ENCODE peak calls at places on chromosomes 2 and 18, in nine cellular contexts. L is substantia nigra, C is DMS153, Q is amniotic stem cell, U is globus pallidus, I is GM04504, D is NCI-H2081, E is T-helper 22 cell, S is AG08396. G is an unnamed sample.

GRCh38 chr2:175207741-175208438 is 26.4 kb upstream of the ATP5MC3 start:
- DNase-seq in U (no peak), E (no peak), Q (no peak), I (no peak), D (peak; percentile 98), S (no peak), C (peak; percentile 76), L (no peak), G (peak; percentile 96)

GRCh38 chr2:227479865-227480475 is 8.0 kb downstream of the AGFG1 start:
- DNase-seq in Q (no peak), E (no peak), C (no peak), S (peak; percentile 28), I (no peak), D (no peak), U (peak; percentile 41), L (no peak), G (peak; percentile 25)

GRCh38 chr2:177588671-177589070 is 196.1 kb downstream of the AGPS start:
- DNase-seq in C (no peak), S (no peak), U (no peak), E (no peak), Q (no peak), D (no peak), L (no peak), I (no peak), G (no peak)

GRCh38 chr2:74502720-74503505 is 3.5 kb upstream of the LBX2 start:
- DNase-seq in I (peak; percentile 59), D (peak; percentile 65), L (no peak), E (no peak), C (no peak), S (peak; percentile 90), U (no peak), Q (peak; percentile 41), G (no peak)

GRCh38 chr2:189880429-189880828 is 96.2 kb downstream of the PMS1 start:
- DNase-seq in E (no peak), L (no peak), C (no peak), D (no peak), I (no peak), S (no peak), Q (no peak), U (no peak), G (no peak)

GRCh38 chr18:10449396-10449795 is 5.0 kb upstream of the APCDD1 start:
- DNase-seq in D (no peak), C (no peak), U (no peak), Q (no peak), E (no peak), I (no peak), L (no peak), S (no peak), G (no peak)

GRCh38 chr2:24209389-24210105 is 34.7 kb downstream of the FAM228A start:
- DNase-seq in D (peak; percentile 81), U (no peak), I (no peak), C (no peak), E (no peak), Q (no peak), S (no peak), L (no peak), G (no peak)

GRCh38 chr2:201149064-201149820 is 33.3 kb downstream of the CFLAR start:
- DNase-seq in U (no peak), S (peak; percentile 78), Q (peak; percentile 43), E (no peak), L (no peak), I (peak; percentile 68), D (no peak), C (no peak), G (no peak)

GRCh38 chr2:241271641-241272297 is 43.7 kb downstream of the HDLBP start:
- DNase-seq in C (no peak), U (peak; percentile 76), D (peak; percentile 17), L (peak; percentile 68), I (peak; percentile 72), Q (peak; percentile 78), S (peak; percentile 87), E (peak; percentile 32), G (peak; percentile 75)

GRCh38 chr2:223469270-223470057 is 132.7 kb downstream of the SCG2 start:
- DNase-seq in C (peak; percentile 26), I (peak; percentile 77), U (no peak), E (no peak), D (no peak), L (no peak), Q (no peak), S (peak; percentile 63), G (no peak)

GRCh38 chr2:145460151-145460550 is 940.2 kb upstream of the ZEB2 start:
- DNase-seq in D (no peak), E (no peak), C (no peak), L (no peak), U (no peak), Q (no peak), I (no peak), S (no peak), G (no peak)

GRCh38 chr2:70627499-70627898 is 73.9 kb upstream of the TGFA start:
- DNase-seq in I (no peak), Q (no peak), L (no peak), C (peak; percentile 67), U (no peak), S (no peak), E (no peak), D (peak; percentile 2), G (no peak)

GRCh38 chr18:76687271-76688006 is 134.9 kb upstream of the ZNF236 start:
- DNase-seq in I (no peak), L (no peak), E (no peak), D (peak; percentile 50), C (peak; percentile 38), U (no peak), Q (no peak), S (no peak), G (no peak)

GRCh38 chr2:25966531-25967265 is 15.6 kb downstream of the KIF3C start:
- DNase-seq in S (no peak), D (no peak), Q (no peak), I (no peak), C (no peak), E (no peak), L (no peak), U (no peak), G (peak; percentile 88)

GRCh38 chr2:20633794-20634259 is 17.1 kb downstream of the HS1BP3 start:
- DNase-seq in Q (no peak), U (no peak), D (peak; percentile 87), S (no peak), I (no peak), C (peak; percentile 65), E (no peak), L (no peak), G (no peak)

GRCh38 chr2:105375001-105375561 is 23.8 kb downstream of the FHL2 start:
- DNase-seq in E (no peak), L (no peak), U (no peak), Q (no peak), D (no peak), S (peak; percentile 33), I (no peak), C (no peak), G (no peak)

GRCh38 chr2:428591-428990 is 140.7 kb upstream of the ALKAL2 start:
- DNase-seq in D (no peak), E (no peak), Q (no peak), U (no peak), I (no peak), C (no peak), S (no peak), L (no peak), G (no peak)

GRCh38 chr2:159615187-159615935 is 987 bp downstream of the BAZ2B start:
- DNase-seq in E (peak; percentile 4), U (peak; percentile 90), Q (peak; percentile 77), L (peak; percentile 84), C (peak; percentile 83), D (peak; percentile 94), S (peak; percentile 83), I (peak; percentile 82), G (peak; percentile 89)

GRCh38 chr2:128456281-128456680 is 137.6 kb upstream of the HS6ST1 start:
- DNase-seq in E (no peak), C (no peak), S (no peak), L (no peak), Q (no peak), D (no peak), U (no peak), I (no peak), G (no peak)

GRCh38 chr2:196278491-196278911 is 107.1 kb upstream of the STK17B start:
- DNase-seq in E (peak; percentile 25), D (no peak), C (no peak), Q (peak; percentile 80), S (no peak), L (no peak), I (no peak), U (no peak), G (no peak)

GRCh38 chr18:77478619-77479018 is 229.0 kb downstream of the GALR1 start:
- DNase-seq in L (no peak), I (no peak), D (peak; percentile 80), C (no peak), U (peak; percentile 33), Q (no peak), E (no peak), S (no peak), G (no peak)

GRCh38 chr2:191152841-191153240 is 2.0 kb upstream of the STAT4 start:
- DNase-seq in Q (no peak), I (no peak), C (no peak), U (no peak), E (no peak), L (no peak), D (no peak), S (no peak), G (no peak)

GRCh38 chr2:42351864-42352263 is 9.2 kb downstream of the COX7A2L start:
- DNase-seq in Q (no peak), D (no peak), E (no peak), I (no peak), L (no peak), U (no peak), C (no peak), S (no peak), G (no peak)

GRCh38 chr2:62569907-62570793 is 64.2 kb upstream of the TMEM17 start:
- DNase-seq in D (no peak), I (no peak), E (no peak), C (no peak), S (no peak), U (no peak), L (no peak), Q (no peak), G (no peak)

GRCh38 chr2:28765316-28765715 is 13.7 kb downstream of the PPP1CB start:
- DNase-seq in I (peak; percentile 51), L (no peak), E (no peak), Q (peak; percentile 0), U (no peak), D (no peak), S (no peak), C (no peak), G (no peak)

GRCh38 chr2:149021761-149022160 is 16.7 kb upstream of the LYPD6B start:
- DNase-seq in I (no peak), S (no peak), E (no peak), L (no peak), U (no peak), D (no peak), C (no peak), Q (no peak), G (no peak)

GRCh38 chr2:184890311-184890710 is 292.0 kb downstream of the ZNF804A start:
- DNase-seq in Q (no peak), D (no peak), L (no peak), U (no peak), C (no peak), E (no peak), I (no peak), S (no peak), G (no peak)

GRCh38 chr2:230713331-230714121 is 884 bp downstream of the CAB39 start:
- DNase-seq in E (peak; percentile 7), S (peak; percentile 39), U (peak; percentile 12), C (no peak), Q (no peak), L (no peak), D (peak; percentile 27), I (no peak), G (peak; percentile 17)

GRCh38 chr2:68931799-68932198 is 20.9 kb downstream of the GKN2 start:
- DNase-seq in S (no peak), L (no peak), D (no peak), C (no peak), E (no peak), I (peak; percentile 46), Q (no peak), U (no peak), G (no peak)

GRCh38 chr2:119305497-119306195 is 61.0 kb downstream of the C2orf76 start:
- DNase-seq in C (no peak), L (no peak), E (no peak), D (no peak), I (no peak), S (no peak), Q (no peak), U (no peak), G (no peak)

GRCh38 chr2:205723174-205723573 is 40.9 kb downstream of the NRP2 start:
- DNase-seq in C (no peak), D (no peak), U (no peak), E (no peak), Q (no peak), L (no peak), I (no peak), S (no peak), G (no peak)

G was measured in cerebellar cortex.